ENCODE peak calls at places on chromosomes 16 and 17, in six cellular contexts. I is transverse colon, F is upper lobe of left lung, S is tibial nerve, Z is sigmoid colon, J is ovary. B is an unnamed sample.

GRCh38 chr16:55480228-55480655 is 1.2 kb downstream of the MMP2 start:
- DNase-seq in I (peak; percentile 71), F (peak; percentile 93), S (peak; percentile 91), Z (peak; percentile 95), J (peak; percentile 96), B (peak; percentile 63)

GRCh38 chr17:78417531-78417909 is 39.1 kb downstream of the PGS1 start:
- DNase-seq in I (no peak), F (no peak), S (no peak), Z (no peak), J (no peak), B (no peak)

GRCh38 chr17:61387011-61387410 is 12.6 kb upstream of the TBX2 start:
- DNase-seq in I (no peak), F (no peak), S (no peak), Z (no peak), J (no peak), B (no peak)

GRCh38 chr17:44071198-44071520 is 624 bp downstream of the G6PC3 start:
- DNase-seq in I (no peak), F (no peak), S (no peak), Z (no peak), J (no peak), B (no peak)

GRCh38 chr16:26957283-26957859 is 109.4 kb upstream of the C16orf82 start:
- DNase-seq in I (no peak), F (no peak), S (no peak), Z (no peak), J (no peak), B (no peak)

GRCh38 chr16:86346034-86346433 is 164.3 kb upstream of the FOXF1 start:
- DNase-seq in I (no peak), F (no peak), S (no peak), Z (no peak), J (no peak), B (no peak)

GRCh38 chr16:53958481-53958880 is 254.5 kb downstream of the FTO start:
- DNase-seq in I (no peak), F (no peak), S (no peak), Z (no peak), J (no peak), B (no peak)

GRCh38 chr17:4204676-4205075 is 59.1 kb downstream of the ANKFY1 start:
- DNase-seq in I (peak; percentile 56), F (no peak), S (peak; percentile 22), Z (peak; percentile 94), J (peak; percentile 43), B (no peak)

GRCh38 chr16:68460067-68460466 is 11.8 kb upstream of the SMPD3 start:
- DNase-seq in I (no peak), F (no peak), S (no peak), Z (no peak), J (no peak), B (no peak)

GRCh38 chr16:54180421-54181359 is 105.9 kb downstream of the IRX3 start:
- DNase-seq in I (no peak), F (no peak), S (no peak), Z (no peak), J (no peak), B (no peak)

GRCh38 chr17:81807210-81807719 is 3.3 kb downstream of the GCGR start:
- DNase-seq in I (no peak), F (no peak), S (no peak), Z (no peak), J (no peak), B (no peak)

GRCh38 chr17:37107406-37108083 is 158.8 kb downstream of the AATF start:
- DNase-seq in I (no peak), F (peak; percentile 86), S (no peak), Z (peak; percentile 77), J (peak; percentile 28), B (peak; percentile 87)

GRCh38 chr17:77020973-77021372 is 119.8 kb upstream of the SEC14L1 start:
- DNase-seq in I (no peak), F (no peak), S (no peak), Z (no peak), J (no peak), B (no peak)

GRCh38 chr16:65120811-65121721 is 797 bp downstream of the CDH11 start:
- DNase-seq in I (no peak), F (peak; percentile 84), S (no peak), Z (peak; percentile 72), J (peak; percentile 59), B (no peak)

GRCh38 chr16:11128211-11129123 is 127.5 kb downstream of the SOCS1 start:
- DNase-seq in I (no peak), F (peak; percentile 53), S (no peak), Z (peak; percentile 70), J (no peak), B (peak; percentile 70)

GRCh38 chr16:89737341-89738071 is 16.2 kb downstream of the ZNF276 start:
- DNase-seq in I (no peak), F (no peak), S (no peak), Z (no peak), J (no peak), B (no peak)

GRCh38 chr16:14600164-14600563 is 29.9 kb downstream of the PARN start:
- DNase-seq in I (no peak), F (no peak), S (no peak), Z (no peak), J (no peak), B (no peak)

GRCh38 chr17:19357351-19358140 is 5.0 kb downstream of the B9D1 start:
- DNase-seq in I (no peak), F (no peak), S (no peak), Z (peak; percentile 40), J (peak; percentile 12), B (no peak)

GRCh38 chr17:48553190-48553547 is 8.3 kb upstream of the HOXB2 start:
- DNase-seq in I (no peak), F (no peak), S (no peak), Z (peak; percentile 68), J (no peak), B (no peak)
- H3K27me3 ChIP-seq in I (no peaks in the 10 kb centered on the region), F (peaks cover 5% of the 10 kb centered on the region), S (peaks cover 4% of the 10 kb centered on the region), Z (no peaks in the 10 kb centered on the region), J (peaks cover 3% of the 10 kb centered on the region), B (peaks cover 43% of the 10 kb centered on the region)

GRCh38 chr16:81513204-81514040 is 68.8 kb downstream of the CMIP start:
- DNase-seq in I (no peak), F (no peak), S (no peak), Z (peak; percentile 81), J (peak; percentile 69), B (no peak)
- H3K36me3 ChIP-seq in I (no peaks in the 10 kb centered on the region), F (no peaks in the 10 kb centered on the region), S (no peaks in the 10 kb centered on the region), Z (no peaks in the 10 kb centered on the region), J (no peaks in the 10 kb centered on the region), B (no peaks in the 10 kb centered on the region)

GRCh38 chr17:57619061-57619937 is 125.8 kb downstream of the CCDC182 start:
- DNase-seq in I (no peak), F (no peak), S (no peak), Z (no peak), J (no peak), B (no peak)
- TF ChIP-seq EP300 in I (no peak), F (no peak), S (no peak), Z (no peak), J (no peak), B (no peak)

GRCh38 chr16:20762404-20763123 is 1.2 kb upstream of the ACSM3 start:
- DNase-seq in I (no peak), F (no peak), S (no peak), Z (no peak), J (no peak), B (no peak)
- H3K27me3 ChIP-seq in I (no peaks in the 10 kb centered on the region), F (no peaks in the 10 kb centered on the region), S (no peaks in the 10 kb centered on the region), Z (no peaks in the 10 kb centered on the region), J (no peaks in the 10 kb centered on the region), B (no peaks in the 10 kb centered on the region)

GRCh38 chr17:18291718-18292540 is 22.9 kb downstream of the TOP3A start:
- DNase-seq in I (no peak), F (no peak), S (no peak), Z (no peak), J (no peak), B (no peak)
- H3K36me3 ChIP-seq in I (peaks cover 26% of the 10 kb centered on the region), F (peaks cover 47% of the 10 kb centered on the region), S (peaks cover 2% of the 10 kb centered on the region), Z (peaks cover 42% of the 10 kb centered on the region), J (no peaks in the 10 kb centered on the region), B (peaks cover 58% of the 10 kb centered on the region)

DNA sequence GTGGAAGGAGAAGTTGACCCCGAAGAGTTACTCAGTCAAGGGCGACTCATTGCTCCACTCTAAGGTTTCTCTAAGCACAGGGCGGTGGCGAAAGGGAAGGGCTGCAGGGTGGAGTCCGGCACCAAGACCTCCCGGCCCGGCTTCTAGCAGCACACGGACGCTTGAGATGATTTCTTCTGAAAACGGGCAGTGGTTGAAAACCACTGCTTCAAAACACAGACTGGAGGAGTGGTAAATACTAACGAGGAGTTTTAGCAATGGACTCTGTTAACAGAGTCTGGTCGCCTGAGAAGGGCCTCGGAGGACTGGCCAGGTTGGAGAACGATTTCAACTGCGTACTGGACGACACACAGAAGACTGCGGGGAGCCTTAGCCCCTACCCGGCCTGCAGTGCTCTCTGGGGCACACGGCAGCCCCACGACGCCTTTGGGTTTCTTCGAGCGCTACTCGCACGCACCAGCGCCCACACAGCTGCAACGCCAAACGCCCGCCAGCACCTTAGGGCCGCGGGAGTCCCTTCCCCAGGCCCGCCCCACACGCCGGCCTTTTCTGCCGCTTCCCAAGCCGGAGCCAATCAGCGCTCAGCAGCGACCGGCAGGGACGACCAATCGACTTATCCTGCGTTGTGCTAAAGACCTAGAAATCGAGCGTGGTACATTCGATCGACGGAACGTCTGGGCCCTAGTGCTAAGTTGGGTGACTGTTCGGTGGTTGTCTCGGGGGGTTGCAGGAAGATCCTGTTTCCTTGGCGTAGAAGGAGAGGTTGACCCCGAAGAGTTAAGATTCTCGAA is 14.4 kb upstream of the CA4 start:
- DNase-seq in I (peak; percentile 92), F (peak; percentile 95), S (peak; percentile 69), Z (peak; percentile 93), J (peak; percentile 80), B (peak; percentile 91)
- TF ChIP-seq EP300 in I (no peak), F (no peak), S (peak; percentile 78), Z (no peak), J (no peak), B (no peak)